ENCODE peak calls at places on chromosome X, in five cellular contexts. A is upper lobe of right lung, G is endothelial cell of umbilical vein, E is tibial nerve, H is tibial artery. F is an unnamed sample.
A peak's percentile ranks its signal among the peaks of the same experiment; 100 is the strongest.

GRCh38 chrX:114626323-114626722 is 42.4 kb downstream of the HTR2C start:
- DNase-seq in A (no peak), G (peak; percentile 4), E (no peak), H (no peak), F (no peak)

GRCh38 chrX:17022205-17022604 is 75.7 kb downstream of the REPS2 start:
- DNase-seq in A (no peak), G (no peak), E (no peak), H (no peak), F (no peak)

GRCh38 chrX:154719132-154719675 is 31.7 kb downstream of the GAB3 start:
- DNase-seq in A (no peak), G (peak; percentile 57), E (no peak), H (no peak), F (no peak)

GRCh38 chrX:53379008-53379710 is 43.3 kb downstream of the SMC1A start:
- DNase-seq in A (no peak), G (no peak), E (no peak), H (no peak), F (no peak)

GRCh38 chrX:71941771-71942170 is 31.1 kb downstream of the NHSL2 start:
- DNase-seq in A (no peak), G (no peak), E (no peak), H (peak; percentile 58), F (peak; percentile 33)

GRCh38 chrX:24491741-24492140 is 26.7 kb downstream of the PDK3 start:
- DNase-seq in A (no peak), G (no peak), E (no peak), H (no peak), F (no peak)

GRCh38 chrX:120797201-120797938 is 78.3 kb downstream of the CT47B1 start:
- DNase-seq in A (no peak), G (peak; percentile 78), E (no peak), H (no peak), F (no peak)

GRCh38 chrX:17826609-17827496 is 34.2 kb downstream of the RAI2 start:
- DNase-seq in A (no peak), G (no peak), E (no peak), H (no peak), F (no peak)

GRCh38 chrX:77446029-77446585 is 1.1 kb upstream of the FGF16 start:
- DNase-seq in A (peak; percentile 61), G (peak; percentile 86), E (no peak), H (no peak), F (no peak)

GRCh38 chrX:46611658-46612362 is 38.2 kb downstream of the CHST7 start:
- DNase-seq in A (no peak), G (no peak), E (no peak), H (no peak), F (no peak)

GRCh38 chrX:8632949-8633348 is 99.0 kb downstream of the ANOS1 start:
- DNase-seq in A (no peak), G (no peak), E (no peak), H (no peak), F (no peak)

GRCh38 chrX:8820910-8821527 is 19.8 kb upstream of the FAM9A start:
- DNase-seq in A (no peak), G (no peak), E (no peak), H (no peak), F (no peak)

GRCh38 chrX:81779701-81780100 is 577.8 kb downstream of the SH3BGRL start:
- DNase-seq in A (no peak), G (no peak), E (no peak), H (no peak), F (no peak)

GRCh38 chrX:144219035-144219434 is 335.2 kb downstream of the UBE2NL start:
- DNase-seq in A (peak; percentile 61), G (no peak), E (no peak), H (no peak), F (peak; percentile 32)

GRCh38 chrX:97743014-97743413 is 859.3 kb downstream of the RPA4 start:
- DNase-seq in A (no peak), G (no peak), E (no peak), H (no peak), F (no peak)

GRCh38 chrX:31334997-31335396 is 263.2 kb upstream of the FTHL17 start:
- DNase-seq in A (no peak), G (no peak), E (no peak), H (no peak), F (no peak)

GRCh38 chrX:19462231-19462630 is 53.1 kb downstream of the MAP3K15 start:
- DNase-seq in A (no peak), G (no peak), E (no peak), H (no peak), F (no peak)

GRCh38 chrX:13123857-13124345 is 79.5 kb upstream of the FAM9C start:
- DNase-seq in A (no peak), G (peak; percentile 93), E (no peak), H (no peak), F (no peak)

GRCh38 chrX:80751456-80751855 is 58.2 kb downstream of the BRWD3 start:
- DNase-seq in A (no peak), G (no peak), E (no peak), H (no peak), F (no peak)

GRCh38 chrX:154374361-154375155 is at the start of gene FLNA:
- DNase-seq in A (no peak), G (no peak), E (no peak), H (peak; percentile 41), F (peak; percentile 70)

GRCh38 chrX:115392871-115393270 is 103.4 kb downstream of the LUZP4 start:
- DNase-seq in A (no peak), G (no peak), E (no peak), H (no peak), F (no peak)

GRCh38 chrX:72566448-72566847 is 6.2 kb downstream of the HDAC8 start:
- DNase-seq in A (no peak), G (no peak), E (no peak), H (no peak), F (no peak)

GRCh38 chrX:22171287-22172060 is 101.2 kb upstream of the CBLL2 start:
- DNase-seq in A (no peak), G (no peak), E (no peak), H (no peak), F (no peak)

GRCh38 chrX:13721819-13722527 is 12.4 kb downstream of the TRAPPC2 start:
- DNase-seq in A (no peak), G (no peak), E (no peak), H (no peak), F (no peak)

GRCh38 chrX:103554687-103555417 is 30.5 kb upstream of the TCEAL4 start:
- DNase-seq in A (no peak), G (peak; percentile 67), E (no peak), H (peak; percentile 24), F (peak; percentile 33)

GRCh38 chrX:124211312-124211942 is 121.0 kb upstream of the TEX13D start:
- DNase-seq in A (no peak), G (peak; percentile 12), E (no peak), H (no peak), F (no peak)

GRCh38 chrX:124455966-124456365 is 109.6 kb downstream of the SH2D1A start:
- DNase-seq in A (no peak), G (no peak), E (no peak), H (no peak), F (no peak)

GRCh38 chrX:153598541-153599191 is at the start of gene CCNQ:
- DNase-seq in A (peak; percentile 71), G (peak; percentile 26), E (no peak), H (no peak), F (no peak)

GRCh38 chrX:72366178-72366577 is 60.5 kb upstream of the CITED1 start:
- DNase-seq in A (no peak), G (no peak), E (no peak), H (no peak), F (no peak)

GRCh38 chrX:18179446-18179845 is 41.2 kb downstream of the BEND2 start:
- DNase-seq in A (no peak), G (no peak), E (no peak), H (no peak), F (no peak)

GRCh38 chrX:72576161-72576896 is 3.7 kb upstream of the HDAC8 start:
- DNase-seq in A (no peak), G (no peak), E (no peak), H (no peak), F (no peak)

GRCh38 chrX:100512471-100512870 is 72.3 kb upstream of the TNMD start:
- DNase-seq in A (no peak), G (peak; percentile 9), E (no peak), H (no peak), F (no peak)

DNA sequence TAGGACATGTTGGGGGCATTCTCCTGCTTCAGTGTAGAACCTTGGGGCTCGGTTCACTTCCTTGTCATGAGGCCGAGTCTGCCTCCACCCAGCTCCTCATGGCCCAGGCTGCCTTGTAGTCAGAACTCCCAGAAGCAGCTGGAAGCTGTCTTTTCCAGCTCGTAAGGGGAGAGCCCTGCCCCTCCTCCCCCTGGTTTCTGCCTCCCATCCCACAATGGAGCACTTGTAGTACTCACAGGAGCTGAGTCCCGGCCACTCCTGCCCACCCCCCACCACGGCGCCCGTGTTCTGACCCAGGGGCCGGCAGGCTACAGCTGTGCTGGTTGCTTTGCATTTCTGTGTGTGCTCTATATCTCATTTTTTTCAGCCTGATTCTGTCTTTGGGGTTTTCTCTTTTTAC is 24.7 kb upstream of the PJA1 start:
- DNase-seq in A (no peak), G (no peak), E (no peak), H (no peak), F (no peak)
- H3K27me3 ChIP-seq in A (no peaks in the 10 kb centered on the region), G (no peaks in the 10 kb centered on the region), E (peaks cover 14% of the 10 kb centered on the region), H (no peaks in the 10 kb centered on the region), F (no peaks in the 10 kb centered on the region)

GRCh38 chrX:10098235-10098819 is 58.4 kb upstream of the CLCN4 start:
- DNase-seq in A (no peak), G (peak; percentile 43), E (no peak), H (no peak), F (no peak)
- H3K27ac ChIP-seq in A (peak overlapping the region; percentile 73), G (no peak overlapping the region), E (peak overlapping the region; percentile 82), H (peak overlapping the region; percentile 81), F (peak overlapping the region; percentile 80)

DNA sequence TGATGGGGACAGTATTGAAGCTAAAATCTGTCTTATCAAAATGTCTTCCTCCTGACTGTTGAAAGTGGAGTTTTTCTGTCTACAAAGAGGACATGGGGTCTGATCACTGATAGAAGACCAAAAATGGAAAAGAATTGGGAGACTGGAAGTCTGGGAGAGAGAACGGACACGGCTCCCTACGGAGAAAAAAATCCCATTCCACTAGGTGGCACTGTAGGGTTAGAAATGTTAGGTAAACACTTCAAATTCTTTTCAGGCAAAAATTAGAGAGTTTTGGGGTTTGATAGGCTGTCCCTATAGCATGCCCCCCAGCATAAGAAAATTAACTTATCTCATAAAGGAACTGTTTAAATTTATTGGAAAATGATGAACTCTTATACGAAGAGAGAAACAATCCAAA is 200.5 kb downstream of the FAM133A start:
- DNase-seq in A (no peak), G (no peak), E (no peak), H (no peak), F (no peak)
- TF ChIP-seq CTCF in A (peak; percentile 20), G (peak; percentile 8), E (peak; percentile 37), H (no peak), F (peak; percentile 21)

DNA sequence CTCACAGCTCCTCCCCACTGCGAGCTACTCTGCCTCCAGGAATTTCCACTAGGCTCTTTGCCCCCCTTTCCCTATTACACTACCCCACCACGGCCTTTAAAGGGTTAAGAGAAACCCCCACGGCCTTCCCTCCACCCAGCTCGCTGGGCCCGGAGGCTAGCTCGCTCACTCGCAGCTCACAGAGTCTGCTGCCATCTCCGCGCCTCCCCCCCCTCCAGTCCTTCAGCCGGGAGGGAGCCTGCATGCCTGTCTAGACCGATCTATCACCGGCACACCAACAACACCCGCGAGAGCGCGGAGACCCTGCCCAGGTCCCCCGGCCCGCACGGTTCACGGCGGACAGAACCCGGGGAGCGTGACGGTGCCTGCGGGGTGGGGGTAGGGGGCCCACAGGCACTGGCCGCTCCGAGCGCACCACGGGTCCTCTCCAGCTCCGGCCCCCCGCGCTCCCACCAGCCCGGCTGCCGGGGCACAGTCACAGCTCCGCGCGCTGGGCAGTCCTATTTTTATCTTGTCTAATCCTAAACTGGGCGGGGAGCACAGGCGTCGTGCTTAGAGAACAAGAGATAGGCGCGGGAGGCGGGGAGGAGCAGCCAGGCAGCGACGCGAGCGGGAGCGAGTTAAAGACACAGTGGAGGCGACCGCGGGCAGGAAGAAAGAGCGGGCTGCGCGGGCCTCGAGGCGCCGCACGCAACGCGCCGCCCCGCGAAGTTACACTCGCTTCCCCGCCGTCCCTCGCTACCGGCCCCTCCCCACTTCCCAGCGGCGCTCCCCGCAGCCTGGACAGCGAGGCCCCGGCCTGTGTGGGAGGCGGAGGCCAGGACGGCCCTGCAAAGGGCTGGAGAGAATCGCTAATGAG is 3.5 kb downstream of the BCOR start:
- DNase-seq in A (peak; percentile 69), G (peak; percentile 11), E (no peak), H (no peak), F (peak; percentile 80)
- H3K27me3 ChIP-seq in A (no peaks in the 10 kb centered on the region), G (no peaks in the 10 kb centered on the region), E (peaks cover 59% of the 10 kb centered on the region), H (no peaks in the 10 kb centered on the region), F (no peaks in the 10 kb centered on the region)

F was measured in heart left ventricle.